ENCODE peak calls at places on chromosomes 2 and 18, in nine cellular contexts. Y is anterior cingulate cortex, K is HEK293T, Z is GDM1, W is osteocyte, D is GF-D8, V is GM12865, J is HT1080, Q is right cardiac atrium. F is an unnamed sample.

GRCh38 chr2:234335676-234336228 is 161.1 kb downstream of the ARL4C start:
- DNase-seq in Y (peak), K (no peak), Z (no peak), W (no peak), D (no peak), V (no peak), J (no peak), Q (peak), F (peak)

GRCh38 chr2:214593723-214594122 is 182.9 kb downstream of the VWC2L start:
- DNase-seq in Y (no peak), K (peak), Z (no peak), W (no peak), D (no peak), V (no peak), J (peak), Q (no peak), F (peak)

GRCh38 chr2:1613731-1614354 is 130.5 kb downstream of the PXDN start:
- DNase-seq in Y (no peak), K (no peak), Z (no peak), W (no peak), D (no peak), V (no peak), J (no peak), Q (peak), F (peak)

GRCh38 chr2:240464514-240465241 is 29.2 kb downstream of the GPC1 start:
- DNase-seq in Y (no peak), K (no peak), Z (no peak), W (peak), D (no peak), V (no peak), J (no peak), Q (peak), F (no peak)

GRCh38 chr18:79949571-79950439 is 1.6 kb downstream of the SLC66A2 start:
- DNase-seq in Y (no peak), K (no peak), Z (peak), W (no peak), D (peak), V (peak), J (no peak), Q (peak), F (no peak)

GRCh38 chr18:37567994-37568359 is 2.4 kb upstream of the CELF4 start:
- DNase-seq in Y (no peak), K (no peak), Z (no peak), W (no peak), D (no peak), V (no peak), J (no peak), Q (no peak), F (no peak)

GRCh38 chr18:67525328-67526110 is 9.0 kb upstream of the DSEL start:
- DNase-seq in Y (peak), K (no peak), Z (no peak), W (peak), D (no peak), V (no peak), J (peak), Q (peak), F (peak)

GRCh38 chr2:110755494-110756078 is 23.2 kb downstream of the ACOXL start:
- DNase-seq in Y (no peak), K (no peak), Z (no peak), W (no peak), D (peak), V (no peak), J (no peak), Q (no peak), F (peak)

GRCh38 chr2:86037795-86038192 is 67.9 kb downstream of the POLR1A start:
- DNase-seq in Y (no peak), K (no peak), Z (no peak), W (no peak), D (no peak), V (no peak), J (no peak), Q (no peak), F (no peak)

GRCh38 chr2:45009303-45009927 is at the start of gene SIX2:
- DNase-seq in Y (no peak), K (peak), Z (peak), W (peak), D (peak), V (no peak), J (peak), Q (peak), F (no peak)

GRCh38 chr2:200352631-200353030 is 46.1 kb downstream of the SPATS2L start:
- DNase-seq in Y (no peak), K (no peak), Z (no peak), W (no peak), D (no peak), V (no peak), J (peak), Q (no peak), F (peak)

GRCh38 chr2:191165190-191165643 is 14.4 kb upstream of the STAT4 start:
- DNase-seq in Y (no peak), K (peak), Z (no peak), W (no peak), D (no peak), V (peak), J (peak), Q (no peak), F (peak)

GRCh38 chr2:12127639-12128038 is 381.2 kb downstream of the LPIN1 start:
- DNase-seq in Y (no peak), K (no peak), Z (no peak), W (no peak), D (no peak), V (peak), J (no peak), Q (no peak), F (no peak)

F was measured in RCC 7860.